ENCODE peak calls at places on chromosome 12, in ten cellular contexts. C is NCI-H1092 treated with DMSO at 0.1 percent for 48 hours; W is activated naive CD8-positive, alpha-beta T cell treated with anti-CD3 and anti-CD28 coated beads, Interleukin-2, amount 10 ng/mL, durations not matched to agents 7 days and 5 days; Z is tibial nerve; G is cerebellar cortex; B is lung microvascular endothelial cell; H is colonic mucosa; X is T-helper 1 cell; I is neural crest cell; Y is MG63. O is an unnamed sample.

GRCh38 chr12:54352022-54352531 is 12.2 kb downstream of the GPR84 start:
- DNase-seq in X (no peak), I (peak), Z (no peak), C (peak), G (peak), H (no peak), W (no peak), Y (no peak), B (no peak), O (peak)

GRCh38 chr12:6904280-6905276 is at the start of gene LRRC23:
- DNase-seq in X (peak), W (peak), I (peak), Z (peak), B (peak), C (peak), Y (peak), G (peak), H (peak), O (peak)

GRCh38 chr12:62629413-62629812 is 162.8 kb downstream of the MON2 start:
- DNase-seq in G (peak), W (no peak), C (no peak), H (no peak), Y (no peak), B (no peak), I (no peak), X (no peak), Z (no peak), O (no peak)

GRCh38 chr12:121441555-121441954 is 41.6 kb downstream of the RNF34 start:
- DNase-seq in B (no peak), W (no peak), Y (no peak), H (peak), X (no peak), G (no peak), Z (no peak), C (no peak), I (no peak), O (no peak)

GRCh38 chr12:23185346-23185745 is 560.4 kb downstream of the ETNK1 start:
- DNase-seq in H (no peak), B (no peak), W (no peak), I (no peak), G (no peak), Y (no peak), C (no peak), Z (no peak), X (no peak), O (no peak)

GRCh38 chr12:77608157-77608755 is 222.4 kb upstream of the NAV3 start:
- DNase-seq in I (no peak), B (no peak), C (no peak), X (no peak), W (no peak), Z (no peak), H (no peak), G (peak), Y (no peak), O (no peak)

GRCh38 chr12:50040657-50041056 is 15.4 kb upstream of the RACGAP1 start:
- DNase-seq in X (no peak), B (no peak), I (no peak), Z (no peak), G (no peak), W (no peak), H (no peak), Y (no peak), C (no peak), O (no peak)

GRCh38 chr12:29066061-29066588 is 83.0 kb upstream of the FAR2 start:
- DNase-seq in X (peak), C (no peak), I (no peak), B (peak), W (no peak), G (peak), Y (peak), Z (peak), H (no peak), O (peak)

GRCh38 chr12:41103614-41104013 is 84.5 kb upstream of the PDZRN4 start:
- DNase-seq in H (no peak), Z (no peak), G (no peak), B (no peak), Y (no peak), X (no peak), W (no peak), I (no peak), C (no peak), O (peak)

GRCh38 chr12:68119724-68120211 is 39.8 kb downstream of the IFNG start:
- DNase-seq in B (no peak), W (peak), Z (no peak), X (peak), I (no peak), Y (no peak), G (no peak), H (no peak), C (no peak), O (no peak)

GRCh38 chr12:77049767-77050353 is 15.5 kb downstream of the E2F7 start:
- DNase-seq in Z (peak), G (peak), X (peak), W (no peak), B (peak), H (peak), I (no peak), Y (no peak), C (peak), O (peak)

GRCh38 chr12:119802472-119802871 is 74.6 kb downstream of the CIT start:
- DNase-seq in G (peak), Z (peak), Y (peak), C (no peak), I (no peak), W (no peak), B (no peak), H (no peak), X (no peak), O (peak)

GRCh38 chr12:56260380-56260779 is 2.2 kb upstream of the ANKRD52 start:
- DNase-seq in B (no peak), C (no peak), H (no peak), Z (no peak), G (no peak), W (no peak), X (no peak), Y (no peak), I (no peak), O (no peak)

GRCh38 chr12:108653082-108653516 is 19.4 kb upstream of the SELPLG start:
- DNase-seq in C (no peak), Y (no peak), H (no peak), B (no peak), W (no peak), G (no peak), X (no peak), I (no peak), Z (no peak), O (no peak)

GRCh38 chr12:132414634-132415340 is 75.2 kb upstream of the FBRSL1 start:
- DNase-seq in W (peak), I (peak), H (peak), G (peak), Z (peak), Y (peak), C (peak), X (peak), B (peak), O (peak)

GRCh38 chr12:56897844-56898341 is 36.3 kb downstream of the SDR9C7 start:
- DNase-seq in W (no peak), I (no peak), B (no peak), C (no peak), X (no peak), H (no peak), Z (no peak), G (no peak), Y (peak), O (peak)

GRCh38 chr12:60805340-60805739 is 1209.5 kb downstream of the SLC16A7 start:
- DNase-seq in G (peak), W (no peak), Z (no peak), H (no peak), C (no peak), B (no peak), Y (no peak), X (no peak), I (no peak), O (no peak)

GRCh38 chr12:95701722-95702418 is 88.7 kb downstream of the NTN4 start:
- DNase-seq in W (no peak), I (no peak), G (no peak), C (no peak), X (no peak), B (no peak), Y (peak), Z (no peak), H (no peak), O (no peak)